ENCODE peak calls at places on chromosomes 5 and 9, in nine cellular contexts. One of them, this sample, is unnamed.

GRCh38 chr9:114285166-114285867 is 37.6 kb upstream of the ORM1 start:
- DNase-seq in PC-3: peak
- DNase-seq in GM23248: peak
- DNase-seq in OCI-LY7: no peak
- DNase-seq in SK-N-SH: peak
- DNase-seq in HCT116: no peak
- DNase-seq in neural progenitor cell: peak
- DNase-seq in hepatocyte: peak
- DNase-seq in MM.1S: no peak
- DNase-seq in this sample: no peak

GRCh38 chr9:134366223-134367031 is 40.2 kb downstream of the RXRA start:
- DNase-seq in PC-3: peak
- DNase-seq in GM23248: peak
- DNase-seq in OCI-LY7: no peak
- DNase-seq in SK-N-SH: peak
- DNase-seq in HCT116: no peak
- DNase-seq in neural progenitor cell: no peak
- DNase-seq in hepatocyte: peak
- DNase-seq in MM.1S: no peak
- DNase-seq in this sample: no peak

GRCh38 chr5:94994465-94994996 is 290.4 kb downstream of the MCTP1 start:
- DNase-seq in PC-3: peak
- DNase-seq in GM23248: no peak
- DNase-seq in OCI-LY7: no peak
- DNase-seq in SK-N-SH: no peak
- DNase-seq in HCT116: no peak
- DNase-seq in neural progenitor cell: peak
- DNase-seq in hepatocyte: no peak
- DNase-seq in MM.1S: no peak
- DNase-seq in this sample: no peak

GRCh38 chr9:129316281-129317030 is 138.4 kb upstream of the IER5L start:
- DNase-seq in PC-3: no peak
- DNase-seq in GM23248: no peak
- DNase-seq in OCI-LY7: no peak
- DNase-seq in SK-N-SH: no peak
- DNase-seq in HCT116: no peak
- DNase-seq in neural progenitor cell: no peak
- DNase-seq in hepatocyte: no peak
- DNase-seq in MM.1S: no peak
- DNase-seq in this sample: no peak

GRCh38 chr5:132281856-132282614 is 12.2 kb upstream of the SLC22A4 start:
- DNase-seq in PC-3: no peak
- DNase-seq in GM23248: no peak
- DNase-seq in OCI-LY7: no peak
- DNase-seq in SK-N-SH: no peak
- DNase-seq in HCT116: no peak
- DNase-seq in neural progenitor cell: no peak
- DNase-seq in hepatocyte: no peak
- DNase-seq in MM.1S: no peak
- DNase-seq in this sample: no peak

GRCh38 chr9:134063088-134063875 is 4.5 kb downstream of the BRD3 start:
- DNase-seq in PC-3: no peak
- DNase-seq in GM23248: no peak
- DNase-seq in OCI-LY7: no peak
- DNase-seq in SK-N-SH: peak
- DNase-seq in HCT116: no peak
- DNase-seq in neural progenitor cell: peak
- DNase-seq in hepatocyte: no peak
- DNase-seq in MM.1S: no peak
- DNase-seq in this sample: no peak

GRCh38 chr5:142215915-142216681 is 107.5 kb downstream of the NDFIP1 start:
- DNase-seq in PC-3: peak
- DNase-seq in GM23248: peak
- DNase-seq in OCI-LY7: no peak
- DNase-seq in SK-N-SH: no peak
- DNase-seq in HCT116: peak
- DNase-seq in neural progenitor cell: no peak
- DNase-seq in hepatocyte: peak
- DNase-seq in MM.1S: no peak
- DNase-seq in this sample: no peak

GRCh38 chr9:133953976-133954709 is 38.0 kb downstream of the VAV2 start:
- DNase-seq in PC-3: no peak
- DNase-seq in GM23248: no peak
- DNase-seq in OCI-LY7: peak
- DNase-seq in SK-N-SH: no peak
- DNase-seq in HCT116: no peak
- DNase-seq in neural progenitor cell: no peak
- DNase-seq in hepatocyte: no peak
- DNase-seq in MM.1S: no peak
- DNase-seq in this sample: no peak

GRCh38 chr9:95769909-95770433 is 105.5 kb upstream of the ERCC6L2 start:
- DNase-seq in PC-3: no peak
- DNase-seq in GM23248: no peak
- DNase-seq in OCI-LY7: no peak
- DNase-seq in SK-N-SH: no peak
- DNase-seq in HCT116: no peak
- DNase-seq in neural progenitor cell: no peak
- DNase-seq in hepatocyte: no peak
- DNase-seq in MM.1S: no peak
- DNase-seq in this sample: no peak

GRCh38 chr9:99128133-99128406 is 23.2 kb downstream of the TGFBR1 start:
- DNase-seq in PC-3: no peak
- DNase-seq in GM23248: no peak
- DNase-seq in OCI-LY7: no peak
- DNase-seq in SK-N-SH: no peak
- DNase-seq in HCT116: no peak
- DNase-seq in neural progenitor cell: no peak
- DNase-seq in hepatocyte: no peak
- DNase-seq in MM.1S: no peak
- DNase-seq in this sample: no peak

GRCh38 chr9:37675661-37676060 is 24.9 kb downstream of the FRMPD1 start:
- DNase-seq in PC-3: no peak
- DNase-seq in GM23248: no peak
- DNase-seq in OCI-LY7: no peak
- DNase-seq in SK-N-SH: no peak
- DNase-seq in HCT116: no peak
- DNase-seq in neural progenitor cell: no peak
- DNase-seq in hepatocyte: no peak
- DNase-seq in MM.1S: no peak
- DNase-seq in this sample: no peak

GRCh38 chr9:128895556-128895955 is 13.6 kb downstream of the LRRC8A start:
- DNase-seq in PC-3: no peak
- DNase-seq in GM23248: no peak
- DNase-seq in OCI-LY7: no peak
- DNase-seq in SK-N-SH: no peak
- DNase-seq in HCT116: no peak
- DNase-seq in neural progenitor cell: peak
- DNase-seq in hepatocyte: no peak
- DNase-seq in MM.1S: no peak
- DNase-seq in this sample: peak

GRCh38 chr5:157431544-157432200 is 28.3 kb upstream of the NIPAL4 start:
- DNase-seq in PC-3: peak
- DNase-seq in GM23248: peak
- DNase-seq in OCI-LY7: peak
- DNase-seq in SK-N-SH: no peak
- DNase-seq in HCT116: peak
- DNase-seq in neural progenitor cell: peak
- DNase-seq in hepatocyte: peak
- DNase-seq in MM.1S: peak
- DNase-seq in this sample: peak

DNA sequence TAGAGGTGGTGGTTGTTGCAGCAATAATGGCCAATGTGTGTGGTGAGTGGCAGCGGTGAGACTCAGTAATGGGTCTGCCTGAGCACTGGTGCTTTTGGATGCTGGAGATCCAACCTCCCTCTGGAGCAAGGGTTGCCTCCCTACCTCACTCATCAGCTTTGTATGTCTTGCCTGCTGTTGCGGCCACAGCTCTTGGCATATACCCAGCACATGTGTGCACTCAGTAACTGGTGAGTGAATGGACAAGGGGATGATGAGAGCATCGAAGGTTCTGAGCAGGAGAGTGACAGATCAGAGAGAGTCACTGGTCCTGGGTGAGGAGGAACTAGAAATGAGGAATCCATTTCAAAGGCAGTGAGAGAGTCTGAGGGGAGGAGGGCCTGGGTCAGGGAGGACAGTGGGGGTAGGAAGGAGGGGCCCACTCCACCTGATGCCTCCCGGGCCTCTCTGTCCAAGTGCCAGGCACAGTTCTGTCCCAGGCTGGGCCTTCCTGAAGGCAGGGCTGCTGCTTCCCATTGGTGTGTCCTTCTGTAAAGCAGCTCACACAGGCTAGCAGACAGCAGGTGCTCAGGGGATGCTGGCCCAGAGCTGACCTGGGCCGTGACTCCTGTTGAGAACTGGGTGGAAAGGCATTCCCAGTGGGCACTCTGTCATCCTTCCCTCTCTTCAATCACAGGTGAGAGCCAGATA is 96.6 kb upstream of the PITX1 start:
- DNase-seq in PC-3: no peak
- DNase-seq in GM23248: peak
- DNase-seq in OCI-LY7: no peak
- DNase-seq in SK-N-SH: no peak
- DNase-seq in HCT116: no peak
- DNase-seq in neural progenitor cell: no peak
- DNase-seq in hepatocyte: no peak
- DNase-seq in MM.1S: no peak
- DNase-seq in this sample: no peak
- TF ChIP-seq EZH2phosphoT487 in PC-3: no peak
- TF ChIP-seq EZH2phosphoT487 in GM23248: no peak
- TF ChIP-seq EZH2phosphoT487 in OCI-LY7: no peak
- TF ChIP-seq EZH2phosphoT487 in SK-N-SH: no peak
- TF ChIP-seq EZH2phosphoT487 in HCT116: no peak
- TF ChIP-seq EZH2phosphoT487 in neural progenitor cell: no peak
- TF ChIP-seq EZH2phosphoT487 in hepatocyte: no peak
- TF ChIP-seq EZH2phosphoT487 in MM.1S: no peak
- TF ChIP-seq EZH2phosphoT487 in this sample: no peak

DNA sequence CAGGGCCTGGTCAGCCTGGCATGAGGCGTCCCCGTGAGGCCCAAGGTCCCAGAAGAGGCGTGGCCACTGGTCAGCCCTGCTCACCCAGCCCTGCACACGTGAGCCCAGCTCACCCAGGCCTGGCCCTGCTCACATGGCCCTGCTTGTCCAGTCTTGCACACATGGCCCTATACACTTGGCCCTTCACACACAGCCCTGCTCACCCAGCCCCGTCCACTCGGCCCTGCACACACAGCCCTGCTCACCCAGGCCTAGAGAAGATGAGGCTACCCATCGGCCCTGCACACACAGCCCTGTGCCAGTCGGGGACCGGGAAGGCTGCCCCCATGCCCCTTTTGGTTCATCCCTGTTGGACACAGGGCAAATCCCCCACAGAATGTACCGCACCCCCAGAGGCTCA is 28.4 kb downstream of the ZDHHC11B start:
- DNase-seq in PC-3: no peak
- DNase-seq in GM23248: no peak
- DNase-seq in OCI-LY7: no peak
- DNase-seq in SK-N-SH: peak
- DNase-seq in HCT116: no peak
- DNase-seq in neural progenitor cell: no peak
- DNase-seq in hepatocyte: no peak
- DNase-seq in MM.1S: no peak
- DNase-seq in this sample: no peak
- H3K27ac ChIP-seq in PC-3: no peak
- H3K27ac ChIP-seq in GM23248: no peak
- H3K27ac ChIP-seq in OCI-LY7: no peak
- H3K27ac ChIP-seq in SK-N-SH: no peak
- H3K27ac ChIP-seq in HCT116: no peak
- H3K27ac ChIP-seq in neural progenitor cell: no peak
- H3K27ac ChIP-seq in hepatocyte: no peak
- H3K27ac ChIP-seq in MM.1S: no peak
- H3K27ac ChIP-seq in this sample: no peak

DNA sequence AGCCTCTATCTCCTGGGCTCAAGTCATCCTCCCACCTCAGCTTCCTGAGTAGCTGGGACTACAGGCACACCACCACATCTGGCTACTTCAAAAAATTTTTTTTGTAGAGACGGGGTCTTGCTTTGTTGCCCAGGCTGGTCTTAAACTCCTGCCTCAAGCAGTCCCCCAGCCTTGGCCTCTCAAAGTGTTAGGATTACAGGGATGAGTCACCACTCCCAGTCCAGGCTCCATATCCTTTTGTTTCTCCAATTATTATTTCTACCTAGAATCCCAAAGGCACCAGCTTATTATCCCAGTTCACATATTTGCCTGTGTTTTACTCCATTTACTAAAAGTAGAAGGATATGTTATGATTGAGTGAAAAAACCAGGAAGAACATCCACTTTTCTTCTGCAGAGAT is 84.9 kb downstream of the TEK start:
- DNase-seq in PC-3: no peak
- DNase-seq in GM23248: no peak
- DNase-seq in OCI-LY7: no peak
- DNase-seq in SK-N-SH: no peak
- DNase-seq in HCT116: no peak
- DNase-seq in neural progenitor cell: no peak
- DNase-seq in hepatocyte: no peak
- DNase-seq in MM.1S: no peak
- DNase-seq in this sample: no peak
- TF ChIP-seq EZH2phosphoT487 in PC-3: no peak
- TF ChIP-seq EZH2phosphoT487 in GM23248: no peak
- TF ChIP-seq EZH2phosphoT487 in OCI-LY7: no peak
- TF ChIP-seq EZH2phosphoT487 in SK-N-SH: no peak
- TF ChIP-seq EZH2phosphoT487 in HCT116: no peak
- TF ChIP-seq EZH2phosphoT487 in neural progenitor cell: no peak
- TF ChIP-seq EZH2phosphoT487 in hepatocyte: no peak
- TF ChIP-seq EZH2phosphoT487 in MM.1S: no peak
- TF ChIP-seq EZH2phosphoT487 in this sample: no peak

GRCh38 chr9:111914749-111915424 is 18.3 kb downstream of the UGCG start:
- DNase-seq in PC-3: no peak
- DNase-seq in GM23248: peak
- DNase-seq in OCI-LY7: no peak
- DNase-seq in SK-N-SH: peak
- DNase-seq in HCT116: no peak
- DNase-seq in neural progenitor cell: no peak
- DNase-seq in hepatocyte: no peak
- DNase-seq in MM.1S: no peak
- DNase-seq in this sample: no peak

GRCh38 chr9:111909444-111909843 is 12.8 kb downstream of the UGCG start:
- DNase-seq in PC-3: no peak
- DNase-seq in GM23248: no peak
- DNase-seq in OCI-LY7: no peak
- DNase-seq in SK-N-SH: no peak
- DNase-seq in HCT116: no peak
- DNase-seq in neural progenitor cell: no peak
- DNase-seq in hepatocyte: no peak
- DNase-seq in MM.1S: no peak
- DNase-seq in this sample: no peak

GRCh38 chr9:111913159-111913558 is 16.5 kb downstream of the UGCG start:
- DNase-seq in PC-3: no peak
- DNase-seq in GM23248: no peak
- DNase-seq in OCI-LY7: no peak
- DNase-seq in SK-N-SH: no peak
- DNase-seq in HCT116: no peak
- DNase-seq in neural progenitor cell: no peak
- DNase-seq in hepatocyte: no peak
- DNase-seq in MM.1S: no peak
- DNase-seq in this sample: no peak

GRCh38 chr9:111915425-111915758 is 18.8 kb downstream of the UGCG start:
- DNase-seq in PC-3: no peak
- DNase-seq in GM23248: no peak
- DNase-seq in OCI-LY7: no peak
- DNase-seq in SK-N-SH: no peak
- DNase-seq in HCT116: no peak
- DNase-seq in neural progenitor cell: no peak
- DNase-seq in hepatocyte: no peak
- DNase-seq in MM.1S: no peak
- DNase-seq in this sample: no peak

GRCh38 chr9:111910428-111910827 is 13.8 kb downstream of the UGCG start:
- DNase-seq in PC-3: no peak
- DNase-seq in GM23248: no peak
- DNase-seq in OCI-LY7: no peak
- DNase-seq in SK-N-SH: no peak
- DNase-seq in HCT116: no peak
- DNase-seq in neural progenitor cell: no peak
- DNase-seq in hepatocyte: no peak
- DNase-seq in MM.1S: no peak
- DNase-seq in this sample: no peak
- H3K27ac ChIP-seq in PC-3: no peak
- H3K27ac ChIP-seq in GM23248: no peak
- H3K27ac ChIP-seq in OCI-LY7: no peak
- H3K27ac ChIP-seq in SK-N-SH: no peak
- H3K27ac ChIP-seq in HCT116: no peak
- H3K27ac ChIP-seq in neural progenitor cell: no peak
- H3K27ac ChIP-seq in hepatocyte: no peak
- H3K27ac ChIP-seq in MM.1S: no peak
- H3K27ac ChIP-seq in this sample: no peak